ENCODE peak calls at places on chromosomes 6 and 20, in five cellular contexts. F is ovary, M is tibial nerve, C is colonic mucosa, L is sigmoid colon. E is an unnamed sample.

GRCh38 chr20:38997622-38998021 is 35.5 kb downstream of the DHX35 start:
- DNase-seq in F (no peak), M (no peak), L (no peak), C (no peak), E (no peak)

GRCh38 chr20:38346247-38346651 is at the start of gene LBP:
- DNase-seq in C (no peak), M (no peak), L (no peak), F (no peak), E (no peak)

GRCh38 chr6:113170454-113170853 is 686.7 kb upstream of the MARCKS start:
- DNase-seq in F (no peak), C (no peak), L (no peak), M (no peak), E (no peak)

GRCh38 chr20:5703542-5704215 is 46.5 kb upstream of the SHLD1 start:
- DNase-seq in L (no peak), M (no peak), F (no peak), C (no peak), E (no peak)

GRCh38 chr6:158131926-158132325 is 36.1 kb downstream of the SERAC1 start:
- DNase-seq in M (no peak), L (no peak), C (no peak), F (no peak), E (no peak)

GRCh38 chr6:38722037-38722436 is 6.9 kb downstream of the DNAH8 start:
- DNase-seq in F (no peak), M (no peak), C (no peak), L (no peak), E (no peak)

GRCh38 chr6:134984821-134985220 is 34.9 kb upstream of the ALDH8A1 start:
- DNase-seq in L (no peak), M (no peak), C (no peak), F (no peak), E (no peak)

GRCh38 chr6:79421707-79422484 is 115.3 kb downstream of the LCA5 start:
- DNase-seq in L (no peak), M (no peak), F (no peak), C (peak; percentile 24), E (no peak)

GRCh38 chr6:159084493-159085091 is 39.8 kb upstream of the TAGAP start:
- DNase-seq in M (no peak), F (no peak), C (no peak), L (no peak), E (no peak)

GRCh38 chr6:118812972-118813371 is 81.0 kb upstream of the ASF1A start:
- DNase-seq in L (no peak), M (no peak), F (no peak), C (no peak), E (no peak)

GRCh38 chr6:108029226-108029921 is 45.2 kb downstream of the OSTM1 start:
- DNase-seq in F (no peak), M (no peak), L (no peak), C (no peak), E (no peak)

GRCh38 chr6:163409712-163410111 is 4.8 kb upstream of the QKI start:
- DNase-seq in M (no peak), L (no peak), F (no peak), C (no peak), E (no peak)

GRCh38 chr6:163183791-163184190 is 230.7 kb upstream of the QKI start:
- DNase-seq in F (no peak), M (no peak), C (no peak), L (no peak), E (no peak)

GRCh38 chr6:52558266-52559000 is 18.4 kb downstream of the TRAM2 start:
- DNase-seq in L (no peak), M (no peak), C (no peak), F (no peak), E (no peak)

GRCh38 chr6:158419339-158419909 is 107.2 kb downstream of the TULP4 start:
- DNase-seq in C (no peak), L (no peak), F (no peak), M (no peak), E (no peak)

GRCh38 chr6:106797186-106797585 is 167.8 kb downstream of the QRSL1 start:
- DNase-seq in C (no peak), M (no peak), F (no peak), L (no peak), E (no peak)

GRCh38 chr6:111228094-111228493 is 140.8 kb downstream of the SLC16A10 start:
- DNase-seq in M (no peak), L (no peak), C (no peak), F (no peak), E (no peak)

GRCh38 chr20:23090147-23090546 is 4.0 kb upstream of the CD93 start:
- DNase-seq in L (no peak), F (no peak), C (no peak), M (no peak), E (no peak)

GRCh38 chr6:11208267-11208666 is 24.2 kb downstream of the NEDD9 start:
- DNase-seq in L (no peak), M (no peak), C (no peak), F (no peak), E (no peak)

GRCh38 chr6:137571854-137572253 is 77.7 kb upstream of the OLIG3 start:
- DNase-seq in L (no peak), C (peak; percentile 55), M (no peak), F (no peak), E (no peak)

DNA sequence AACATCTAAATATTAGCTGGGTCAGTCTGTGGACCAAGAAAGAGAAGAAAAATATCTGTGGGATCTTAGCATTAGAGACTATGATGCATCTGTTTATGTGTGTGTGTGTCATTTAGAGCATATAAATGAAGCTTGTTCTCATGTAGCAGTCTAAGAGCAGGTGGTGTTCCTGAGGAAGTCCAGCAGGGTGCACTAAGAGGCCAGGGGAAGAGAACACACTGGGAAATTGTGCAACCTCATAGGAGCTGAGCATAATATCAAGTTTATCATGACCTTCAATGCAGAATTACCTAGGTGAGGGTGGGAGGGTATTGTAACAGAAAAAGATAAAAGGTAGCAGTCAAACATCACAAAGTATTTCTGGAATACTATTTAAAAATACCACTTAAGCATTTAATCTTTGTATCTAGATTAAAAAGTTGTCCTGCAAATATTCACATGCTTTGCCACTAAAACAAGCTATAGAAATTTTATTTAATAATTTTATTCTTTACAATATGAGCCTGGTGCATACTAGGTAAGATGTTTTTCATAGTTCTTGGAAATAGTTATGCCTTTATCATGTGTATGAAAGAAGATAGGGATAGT is 80.5 kb downstream of the SMPDL3A start:
- DNase-seq in L (no peak), C (peak; percentile 24), M (no peak), F (no peak), E (no peak)
- TF ChIP-seq CTCF in L (peak; percentile 39), C (peak; percentile 52), M (no peak), F (no peak), E (peak; percentile 49)

GRCh38 chr20:63456429-63457284 is 15.8 kb downstream of the KCNQ2 start:
- DNase-seq in C (no peak), M (no peak), F (no peak), L (no peak), E (no peak)

GRCh38 chr20:63458170-63459069 is 14.0 kb downstream of the KCNQ2 start:
- DNase-seq in M (no peak), L (no peak), C (no peak), F (no peak), E (no peak)

GRCh38 chr20:63457737-63458136 is 14.7 kb downstream of the KCNQ2 start:
- DNase-seq in F (no peak), M (no peak), L (no peak), C (no peak), E (no peak)

GRCh38 chr20:63461364-63461763 is 11.1 kb downstream of the KCNQ2 start:
- DNase-seq in L (no peak), C (no peak), F (no peak), M (no peak), E (no peak)

DNA sequence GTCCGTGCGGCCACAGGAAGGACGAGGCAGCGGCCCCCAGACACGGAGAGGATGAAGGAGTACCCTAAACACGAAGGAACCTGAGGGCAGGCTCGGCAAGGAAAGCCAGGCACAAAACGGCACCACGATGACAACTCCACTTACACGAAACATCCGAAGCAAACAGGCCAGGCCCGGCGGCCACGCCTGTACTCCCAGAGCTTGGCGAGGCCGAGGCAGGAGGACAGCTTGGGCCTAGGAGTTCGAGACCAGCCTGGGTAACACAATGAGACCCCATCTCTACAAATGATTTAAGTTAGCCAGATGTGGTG is 13.4 kb downstream of the KCNQ2 start:
- DNase-seq in C (no peak), L (no peak), M (no peak), F (no peak), E (no peak)
- H3K9me3 ChIP-seq in C (no peaks in the 10 kb centered on the region), L (no peaks in the 10 kb centered on the region), M (no peaks in the 10 kb centered on the region), F (no peaks in the 10 kb centered on the region), E (no peaks in the 10 kb centered on the region)

GRCh38 chr20:32623667-32624157 is 38.6 kb upstream of the NOL4L start:
- DNase-seq in C (no peak), M (no peak), F (no peak), L (no peak), E (no peak)
- TF ChIP-seq CTCF in C (no peak), M (no peak), F (no peak), L (no peak), E (no peak)

DNA sequence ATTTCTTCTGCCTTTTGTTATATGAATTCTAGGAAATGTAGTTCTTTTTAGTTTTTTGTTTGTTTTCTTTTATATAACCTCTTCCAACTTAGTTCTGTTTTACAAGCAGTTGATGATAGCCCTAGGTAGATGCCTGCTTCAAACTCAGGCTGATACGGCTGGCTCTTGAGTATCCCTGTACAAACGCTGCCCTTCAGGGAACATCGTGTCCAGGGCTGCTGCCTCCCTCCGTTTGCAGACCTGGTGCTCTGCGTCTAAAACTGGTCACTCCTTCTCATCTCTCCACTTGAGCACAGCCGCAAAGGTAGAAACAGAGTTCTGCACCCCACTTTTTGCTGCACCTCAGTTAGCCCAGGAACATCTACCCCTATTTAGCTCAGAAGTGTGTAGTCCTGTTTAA is 310.1 kb downstream of the PRL start:
- DNase-seq in C (no peak), L (no peak), F (no peak), M (no peak), E (no peak)
- H3K9me3 ChIP-seq in C (no peaks in the 10 kb centered on the region), L (no peaks in the 10 kb centered on the region), F (no peaks in the 10 kb centered on the region), M (no peaks in the 10 kb centered on the region), E (no peaks in the 10 kb centered on the region)

GRCh38 chr20:8664778-8665177 is 404.1 kb upstream of the PLCB4 start:
- DNase-seq in L (no peak), M (no peak), F (no peak), C (no peak), E (no peak)
- TF ChIP-seq CTCF in L (no peak), M (no peak), F (no peak), C (no peak), E (no peak)